ENCODE peak calls at places on chromosomes 11 and 22, in four cellular contexts. One of them, this sample, is unnamed.

GRCh38 chr11:91813263-91813662 is 411.4 kb upstream of the FAT3 start:
- DNase-seq in GM12878: no peak
- DNase-seq in HepG2: no peak
- DNase-seq in K562: no peak
- DNase-seq in this sample: no peak

GRCh38 chr11:116505466-116506247 is 267.1 kb downstream of the BUD13 start:
- DNase-seq in GM12878: no peak
- DNase-seq in HepG2: no peak
- DNase-seq in K562: no peak
- DNase-seq in this sample: no peak

GRCh38 chr22:44341431-44342346 is 28.9 kb upstream of the SHISAL1 start:
- DNase-seq in HepG2: no peak
- DNase-seq in K562: no peak
- DNase-seq in GM12878: no peak
- DNase-seq in this sample: peak; percentile 69

GRCh38 chr11:115724709-115725108 is 220.5 kb upstream of the CADM1 start:
- DNase-seq in K562: no peak
- DNase-seq in HepG2: no peak
- DNase-seq in GM12878: no peak
- DNase-seq in this sample: peak; percentile 90

GRCh38 chr22:44023404-44024287 is 456 bp upstream of the PARVB start:
- DNase-seq in K562: peak; percentile 75
- DNase-seq in HepG2: no peak
- DNase-seq in GM12878: no peak
- DNase-seq in this sample: peak; percentile 12

GRCh38 chr22:35111244-35111643 is 45.3 kb downstream of the ISX start:
- DNase-seq in HepG2: no peak
- DNase-seq in K562: no peak
- DNase-seq in GM12878: no peak
- DNase-seq in this sample: no peak

GRCh38 chr11:112555491-112556364 is 295.1 kb upstream of the PLET1 start:
- DNase-seq in HepG2: peak; percentile 21
- DNase-seq in GM12878: no peak
- DNase-seq in K562: peak; percentile 59
- DNase-seq in this sample: peak; percentile 35

GRCh38 chr11:95134491-95134890 is 44.8 kb downstream of the ENDOD1 start:
- DNase-seq in GM12878: no peak
- DNase-seq in K562: no peak
- DNase-seq in HepG2: no peak
- DNase-seq in this sample: peak; percentile 51

GRCh38 chr22:32518848-32519247 is 44.2 kb downstream of the FBXO7 start:
- DNase-seq in K562: no peak
- DNase-seq in GM12878: no peak
- DNase-seq in HepG2: no peak
- DNase-seq in this sample: no peak

GRCh38 chr11:63862923-63863322 is 24.0 kb downstream of the MARK2 start:
- DNase-seq in GM12878: no peak
- DNase-seq in HepG2: peak; percentile 89
- DNase-seq in K562: no peak
- DNase-seq in this sample: no peak

GRCh38 chr11:3808846-3809623 is 675 bp downstream of the PGAP2 start:
- DNase-seq in HepG2: peak; percentile 74
- DNase-seq in K562: peak; percentile 79
- DNase-seq in GM12878: peak; percentile 41
- DNase-seq in this sample: peak; percentile 41

GRCh38 chr11:1310772-1311468 is 1.5 kb upstream of the TOLLIP start:
- DNase-seq in K562: no peak
- DNase-seq in GM12878: no peak
- DNase-seq in HepG2: no peak
- DNase-seq in this sample: no peak

GRCh38 chr22:36360871-36361383 is 26.8 kb downstream of the MYH9 start:
- DNase-seq in HepG2: no peak
- DNase-seq in K562: no peak
- DNase-seq in GM12878: no peak
- DNase-seq in this sample: peak; percentile 76

GRCh38 chr11:65522640-65523322 is 2.1 kb upstream of the SCYL1 start:
- DNase-seq in HepG2: no peak
- DNase-seq in K562: no peak
- DNase-seq in GM12878: no peak
- DNase-seq in this sample: no peak

GRCh38 chr22:37802310-37803194 is 5.2 kb upstream of the GCAT start:
- DNase-seq in GM12878: no peak
- DNase-seq in K562: peak; percentile 53
- DNase-seq in HepG2: peak; percentile 54
- DNase-seq in this sample: peak; percentile 39

GRCh38 chr11:121318848-121319834 is 26.6 kb downstream of the SC5D start:
- DNase-seq in K562: peak; percentile 21
- DNase-seq in HepG2: peak; percentile 30
- DNase-seq in GM12878: no peak
- DNase-seq in this sample: peak; percentile 56

GRCh38 chr11:3745161-3745560 is 52.2 kb downstream of the NUP98 start:
- DNase-seq in GM12878: no peak
- DNase-seq in K562: no peak
- DNase-seq in HepG2: no peak
- DNase-seq in this sample: no peak

GRCh38 chr11:70049045-70049444 is 29.1 kb upstream of the ANO1 start:
- DNase-seq in HepG2: no peak
- DNase-seq in K562: no peak
- DNase-seq in GM12878: no peak
- DNase-seq in this sample: no peak

GRCh38 chr11:7415537-7415817 is 69.8 kb upstream of the OLFML1 start:
- DNase-seq in HepG2: no peak
- DNase-seq in GM12878: no peak
- DNase-seq in K562: no peak
- DNase-seq in this sample: no peak

GRCh38 chr11:89608234-89608966 is 101.7 kb upstream of the TRIM77 start:
- DNase-seq in K562: no peak
- DNase-seq in GM12878: no peak
- DNase-seq in HepG2: no peak
- DNase-seq in this sample: no peak

GRCh38 chr11:68803766-68804165 is 38.0 kb downstream of the CPT1A start:
- DNase-seq in K562: no peak
- DNase-seq in HepG2: no peak
- DNase-seq in GM12878: no peak
- DNase-seq in this sample: no peak

GRCh38 chr11:82945682-82946081 is 44.1 kb downstream of the DDIAS start:
- DNase-seq in K562: no peak
- DNase-seq in GM12878: no peak
- DNase-seq in HepG2: peak; percentile 28
- DNase-seq in this sample: no peak

GRCh38 chr22:42856179-42856864 is 751 bp downstream of the ARFGAP3 start:
- DNase-seq in HepG2: peak; percentile 25
- DNase-seq in GM12878: no peak
- DNase-seq in K562: peak; percentile 22
- DNase-seq in this sample: peak; percentile 22

GRCh38 chr11:18731427-18731826 is 5.4 kb upstream of the IGSF22 start:
- DNase-seq in GM12878: no peak
- DNase-seq in HepG2: no peak
- DNase-seq in K562: no peak
- DNase-seq in this sample: no peak

GRCh38 chr11:18729426-18729825 is 3.4 kb upstream of the IGSF22 start:
- DNase-seq in K562: no peak
- DNase-seq in HepG2: no peak
- DNase-seq in GM12878: no peak
- DNase-seq in this sample: no peak

GRCh38 chr11:18728658-18729057 is 2.7 kb upstream of the IGSF22 start:
- DNase-seq in HepG2: no peak
- DNase-seq in K562: no peak
- DNase-seq in GM12878: no peak
- DNase-seq in this sample: no peak

GRCh38 chr11:18731949-18732821 is 6.2 kb upstream of the IGSF22 start:
- DNase-seq in HepG2: no peak
- DNase-seq in GM12878: peak; percentile 24
- DNase-seq in K562: peak; percentile 73
- DNase-seq in this sample: peak; percentile 38

DNA sequence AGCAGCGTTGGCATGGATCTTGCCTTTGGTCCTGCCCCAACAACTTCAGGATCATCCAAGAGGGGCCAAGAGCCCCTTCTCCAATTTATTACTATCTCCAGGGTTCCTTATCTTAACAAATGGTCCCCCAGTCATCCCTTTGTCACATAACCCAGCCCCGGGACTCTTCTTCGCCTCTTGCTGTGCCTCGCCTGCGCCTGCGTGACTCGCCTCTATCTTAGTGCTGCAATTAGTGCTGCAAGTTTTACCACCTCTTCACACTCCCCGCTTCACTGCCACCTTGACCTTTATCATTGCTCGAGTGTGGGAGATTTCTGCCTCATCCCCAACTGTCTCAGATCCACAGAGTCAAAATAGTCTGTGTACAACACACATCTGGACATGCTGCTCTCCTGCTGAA is 4.0 kb upstream of the IGSF22 start:
- DNase-seq in HepG2: no peak
- DNase-seq in GM12878: no peak
- DNase-seq in K562: no peak
- DNase-seq in this sample: no peak
- TF ChIP-seq BHLHE40 in HepG2: no peak
- TF ChIP-seq BHLHE40 in GM12878: no peak
- TF ChIP-seq BHLHE40 in K562: no peak
- TF ChIP-seq BHLHE40 in this sample: no peak

DNA sequence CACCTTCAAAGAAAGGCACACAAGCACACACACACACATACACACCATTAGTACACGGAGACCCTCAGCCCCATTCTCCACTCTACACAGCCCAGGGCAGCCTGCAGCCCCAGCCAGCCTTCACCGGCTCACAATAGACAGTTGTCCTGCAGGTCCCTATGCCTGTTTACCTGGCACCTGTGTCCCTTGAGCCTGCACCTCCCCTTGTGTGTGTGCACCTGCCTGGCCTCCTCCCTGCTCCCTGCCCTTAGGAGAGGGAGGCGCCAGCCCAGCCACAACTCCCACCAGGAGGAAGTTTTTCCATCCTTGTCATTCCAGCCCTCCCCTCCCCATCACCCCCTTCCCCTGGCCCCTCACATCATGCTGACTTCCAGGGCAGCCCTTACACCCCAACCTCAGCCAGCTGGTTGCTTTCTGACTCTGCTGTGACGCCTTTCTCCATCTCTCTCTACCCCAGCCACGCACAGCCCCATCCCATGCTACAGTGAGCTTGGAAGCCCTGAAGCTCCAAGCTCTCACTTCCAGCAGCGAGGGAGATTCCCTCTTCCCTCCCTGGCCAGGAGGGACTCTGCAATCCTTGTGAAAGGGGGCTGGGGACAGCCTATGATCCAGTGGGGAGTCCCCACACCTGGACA is 4.4 kb downstream of the AHNAK start:
- DNase-seq in GM12878: no peak
- DNase-seq in K562: no peak
- DNase-seq in HepG2: no peak
- DNase-seq in this sample: peak; percentile 23
- H3K4me3 ChIP-seq in GM12878: peak overlapping the region; percentile 51
- H3K4me3 ChIP-seq in K562: no peak overlapping the region
- H3K4me3 ChIP-seq in HepG2: peak overlapping the region; percentile 93
- H3K4me3 ChIP-seq in this sample: peak overlapping the region; percentile 85

GRCh38 chr11:78416285-78417174 is 1.1 kb downstream of the GAB2 start:
- DNase-seq in HepG2: peak; percentile 83
- DNase-seq in K562: peak; percentile 83
- DNase-seq in GM12878: no peak
- DNase-seq in this sample: peak; percentile 87

GRCh38 chr11:78419327-78419726 is 1.7 kb upstream of the GAB2 start:
- DNase-seq in GM12878: no peak
- DNase-seq in HepG2: no peak
- DNase-seq in K562: no peak
- DNase-seq in this sample: peak; percentile 99

GRCh38 chr11:78418584-78419211 is 1.1 kb upstream of the GAB2 start:
- DNase-seq in K562: no peak
- DNase-seq in HepG2: no peak
- DNase-seq in GM12878: no peak
- DNase-seq in this sample: peak; percentile 27

GRCh38 chr11:78417175-78417887 is at the start of gene GAB2:
- DNase-seq in GM12878: no peak
- DNase-seq in K562: no peak
- DNase-seq in HepG2: no peak
- DNase-seq in this sample: no peak

DNA sequence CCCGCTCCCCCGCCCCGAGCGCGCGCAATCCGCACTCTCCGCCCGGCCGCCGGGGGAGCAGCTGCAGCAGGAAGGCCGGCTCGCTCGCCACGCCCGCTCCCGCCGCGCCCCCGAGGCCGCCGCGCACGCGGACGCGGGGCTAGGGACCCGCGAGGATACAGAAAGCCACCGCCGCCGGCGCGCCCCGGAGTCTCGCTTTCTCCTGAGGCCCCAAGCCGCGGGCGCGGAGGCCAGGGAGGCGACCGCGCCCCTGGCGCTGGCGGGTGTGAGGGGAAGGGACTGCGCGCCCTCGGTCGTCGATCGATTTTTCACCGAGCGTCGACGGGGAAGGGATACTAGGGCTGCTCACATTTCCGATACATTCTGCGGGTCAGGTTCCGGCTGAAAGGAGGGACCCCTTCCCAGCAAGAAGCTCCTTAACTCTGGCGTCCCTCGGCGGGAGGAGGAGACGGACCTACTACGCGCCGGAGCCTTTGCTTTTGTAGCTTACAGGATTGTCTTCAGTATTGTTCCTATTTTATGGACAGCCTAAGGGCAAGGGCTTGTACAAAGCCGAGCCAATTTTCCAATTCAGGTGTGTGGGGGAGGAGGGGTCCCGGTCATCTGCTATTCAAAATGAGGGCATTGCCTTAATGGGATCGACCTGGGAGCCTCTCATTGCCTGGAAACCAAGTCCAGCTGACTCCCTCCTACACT is 416 bp upstream of the GAB2 start:
- DNase-seq in GM12878: no peak
- DNase-seq in K562: peak; percentile 90
- DNase-seq in HepG2: peak; percentile 66
- DNase-seq in this sample: peak; percentile 69
- H2AFZ ChIP-seq in GM12878: peak overlapping the region; percentile 79
- H2AFZ ChIP-seq in K562: peak overlapping the region; percentile 79
- H2AFZ ChIP-seq in HepG2: no peak overlapping the region
- H2AFZ ChIP-seq in this sample: peak overlapping the region; percentile 91

GRCh38 chr11:126054412-126054811 is 8.3 kb downstream of the CDON start:
- DNase-seq in K562: no peak
- DNase-seq in GM12878: no peak
- DNase-seq in HepG2: no peak
- DNase-seq in this sample: no peak

GRCh38 chr11:126053340-126054286 is 9.1 kb downstream of the CDON start:
- DNase-seq in GM12878: no peak
- DNase-seq in K562: no peak
- DNase-seq in HepG2: no peak
- DNase-seq in this sample: no peak

GRCh38 chr11:126058090-126058489 is 4.6 kb downstream of the CDON start:
- DNase-seq in K562: no peak
- DNase-seq in HepG2: no peak
- DNase-seq in GM12878: no peak
- DNase-seq in this sample: no peak

GRCh38 chr11:126051117-126051516 is 11.5 kb downstream of the CDON start:
- DNase-seq in GM12878: no peak
- DNase-seq in K562: no peak
- DNase-seq in HepG2: no peak
- DNase-seq in this sample: no peak

DNA sequence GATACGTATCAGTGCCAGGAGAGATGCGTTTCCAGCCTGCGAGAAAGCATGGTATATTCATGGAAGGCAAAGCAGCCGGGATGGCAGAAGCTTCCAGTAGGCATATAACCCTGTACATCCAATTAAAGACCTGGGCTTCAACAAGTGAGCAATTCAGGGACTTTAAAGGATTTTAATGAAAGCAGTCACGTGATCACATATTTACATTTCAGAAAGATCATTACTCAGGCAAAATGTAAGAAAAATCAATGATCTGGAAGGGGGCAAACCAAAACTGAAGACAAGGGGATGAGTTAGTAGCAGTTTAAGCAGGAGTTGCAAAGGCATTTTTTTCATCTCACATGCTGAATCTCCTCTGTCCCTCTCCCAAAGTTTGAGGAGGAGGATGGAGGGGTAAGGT is 7.8 kb downstream of the CDON start:
- DNase-seq in HepG2: no peak
- DNase-seq in GM12878: no peak
- DNase-seq in K562: no peak
- DNase-seq in this sample: no peak
- TF ChIP-seq BHLHE40 in HepG2: no peak
- TF ChIP-seq BHLHE40 in GM12878: peak; percentile 12
- TF ChIP-seq BHLHE40 in K562: no peak
- TF ChIP-seq BHLHE40 in this sample: no peak